ENCODE peak calls at places on chromosomes 2 and 18, in ten cellular contexts. One of them, this sample, is unnamed.

GRCh38 chr2:173021939-173022371 is 53.7 kb upstream of the MAP3K20 start:
- DNase-seq in neuronal stem cell: no peak
- DNase-seq in tibial nerve: no peak
- DNase-seq in AG08396: peak
- DNase-seq in adipocyte: peak
- DNase-seq in progenitor cell of endocrine pancreas: no peak
- DNase-seq in SJSA1: peak
- DNase-seq in cardiac septum: peak
- DNase-seq in neural crest cell: no peak
- DNase-seq in Karpas-422: no peak
- DNase-seq in this sample: no peak

GRCh38 chr18:33578371-33579146 is 540 bp downstream of the ASXL3 start:
- DNase-seq in neuronal stem cell: peak
- DNase-seq in tibial nerve: no peak
- DNase-seq in AG08396: peak
- DNase-seq in adipocyte: peak
- DNase-seq in progenitor cell of endocrine pancreas: peak
- DNase-seq in SJSA1: no peak
- DNase-seq in cardiac septum: peak
- DNase-seq in neural crest cell: peak
- DNase-seq in Karpas-422: no peak
- DNase-seq in this sample: no peak

GRCh38 chr2:118061135-118061955 is 26.9 kb upstream of the INSIG2 start:
- DNase-seq in neuronal stem cell: peak
- DNase-seq in tibial nerve: no peak
- DNase-seq in AG08396: peak
- DNase-seq in adipocyte: peak
- DNase-seq in progenitor cell of endocrine pancreas: no peak
- DNase-seq in SJSA1: no peak
- DNase-seq in cardiac septum: no peak
- DNase-seq in neural crest cell: no peak
- DNase-seq in Karpas-422: peak
- DNase-seq in this sample: no peak

GRCh38 chr18:3914116-3914515 is 464.1 kb downstream of the TGIF1 start:
- DNase-seq in neuronal stem cell: no peak
- DNase-seq in tibial nerve: no peak
- DNase-seq in AG08396: no peak
- DNase-seq in adipocyte: peak
- DNase-seq in progenitor cell of endocrine pancreas: no peak
- DNase-seq in SJSA1: no peak
- DNase-seq in cardiac septum: no peak
- DNase-seq in neural crest cell: no peak
- DNase-seq in Karpas-422: no peak
- DNase-seq in this sample: no peak

GRCh38 chr2:7309567-7309966 is 392.4 kb downstream of the RNF144A start:
- DNase-seq in neuronal stem cell: no peak
- DNase-seq in tibial nerve: no peak
- DNase-seq in AG08396: no peak
- DNase-seq in adipocyte: no peak
- DNase-seq in progenitor cell of endocrine pancreas: no peak
- DNase-seq in SJSA1: no peak
- DNase-seq in cardiac septum: no peak
- DNase-seq in neural crest cell: no peak
- DNase-seq in Karpas-422: no peak
- DNase-seq in this sample: no peak

GRCh38 chr2:5977477-5977876 is 285.3 kb downstream of the SOX11 start:
- DNase-seq in neuronal stem cell: no peak
- DNase-seq in tibial nerve: no peak
- DNase-seq in AG08396: no peak
- DNase-seq in adipocyte: no peak
- DNase-seq in progenitor cell of endocrine pancreas: no peak
- DNase-seq in SJSA1: no peak
- DNase-seq in cardiac septum: no peak
- DNase-seq in neural crest cell: no peak
- DNase-seq in Karpas-422: peak
- DNase-seq in this sample: no peak

GRCh38 chr2:18094277-18094676 is 215.8 kb downstream of the KCNS3 start:
- DNase-seq in neuronal stem cell: no peak
- DNase-seq in tibial nerve: no peak
- DNase-seq in AG08396: no peak
- DNase-seq in adipocyte: no peak
- DNase-seq in progenitor cell of endocrine pancreas: no peak
- DNase-seq in SJSA1: no peak
- DNase-seq in cardiac septum: no peak
- DNase-seq in neural crest cell: no peak
- DNase-seq in Karpas-422: no peak
- DNase-seq in this sample: no peak

GRCh38 chr2:165601866-165602636 is 132.6 kb downstream of the CSRNP3 start:
- DNase-seq in neuronal stem cell: no peak
- DNase-seq in tibial nerve: no peak
- DNase-seq in AG08396: peak
- DNase-seq in adipocyte: peak
- DNase-seq in progenitor cell of endocrine pancreas: no peak
- DNase-seq in SJSA1: no peak
- DNase-seq in cardiac septum: no peak
- DNase-seq in neural crest cell: no peak
- DNase-seq in Karpas-422: no peak
- DNase-seq in this sample: no peak

GRCh38 chr2:216057688-216058193 is 23.9 kb downstream of the PECR start:
- DNase-seq in neuronal stem cell: no peak
- DNase-seq in tibial nerve: no peak
- DNase-seq in AG08396: peak
- DNase-seq in adipocyte: peak
- DNase-seq in progenitor cell of endocrine pancreas: no peak
- DNase-seq in SJSA1: no peak
- DNase-seq in cardiac septum: no peak
- DNase-seq in neural crest cell: no peak
- DNase-seq in Karpas-422: no peak
- DNase-seq in this sample: no peak

GRCh38 chr2:20125616-20126015 is 74.2 kb upstream of the LAPTM4A start:
- DNase-seq in neuronal stem cell: no peak
- DNase-seq in tibial nerve: no peak
- DNase-seq in AG08396: no peak
- DNase-seq in adipocyte: peak
- DNase-seq in progenitor cell of endocrine pancreas: no peak
- DNase-seq in SJSA1: peak
- DNase-seq in cardiac septum: no peak
- DNase-seq in neural crest cell: no peak
- DNase-seq in Karpas-422: no peak
- DNase-seq in this sample: no peak

GRCh38 chr2:151780938-151781337 is 46.7 kb upstream of the NEB start:
- DNase-seq in neuronal stem cell: no peak
- DNase-seq in tibial nerve: no peak
- DNase-seq in AG08396: no peak
- DNase-seq in adipocyte: no peak
- DNase-seq in progenitor cell of endocrine pancreas: no peak
- DNase-seq in SJSA1: no peak
- DNase-seq in cardiac septum: no peak
- DNase-seq in neural crest cell: no peak
- DNase-seq in Karpas-422: no peak
- DNase-seq in this sample: no peak

GRCh38 chr2:113251118-113251517 is 27.6 kb downstream of the PAX8 start:
- DNase-seq in neuronal stem cell: no peak
- DNase-seq in tibial nerve: no peak
- DNase-seq in AG08396: no peak
- DNase-seq in adipocyte: no peak
- DNase-seq in progenitor cell of endocrine pancreas: no peak
- DNase-seq in SJSA1: no peak
- DNase-seq in cardiac septum: no peak
- DNase-seq in neural crest cell: no peak
- DNase-seq in Karpas-422: no peak
- DNase-seq in this sample: no peak

GRCh38 chr2:180017764-180018163 is 10.7 kb upstream of the CWC22 start:
- DNase-seq in neuronal stem cell: no peak
- DNase-seq in tibial nerve: peak
- DNase-seq in AG08396: no peak
- DNase-seq in adipocyte: peak
- DNase-seq in progenitor cell of endocrine pancreas: no peak
- DNase-seq in SJSA1: peak
- DNase-seq in cardiac septum: no peak
- DNase-seq in neural crest cell: no peak
- DNase-seq in Karpas-422: no peak
- DNase-seq in this sample: no peak

GRCh38 chr2:89833780-89834117 is 1142.3 kb downstream of the RPIA start:
- DNase-seq in neuronal stem cell: peak
- DNase-seq in tibial nerve: no peak
- DNase-seq in AG08396: no peak
- DNase-seq in adipocyte: peak
- DNase-seq in progenitor cell of endocrine pancreas: no peak
- DNase-seq in SJSA1: no peak
- DNase-seq in cardiac septum: no peak
- DNase-seq in neural crest cell: no peak
- DNase-seq in Karpas-422: peak
- DNase-seq in this sample: no peak

GRCh38 chr2:84493494-84493893 is 22.8 kb upstream of the DNAH6 start:
- DNase-seq in neuronal stem cell: no peak
- DNase-seq in tibial nerve: no peak
- DNase-seq in AG08396: peak
- DNase-seq in adipocyte: peak
- DNase-seq in progenitor cell of endocrine pancreas: no peak
- DNase-seq in SJSA1: peak
- DNase-seq in cardiac septum: no peak
- DNase-seq in neural crest cell: no peak
- DNase-seq in Karpas-422: peak
- DNase-seq in this sample: no peak

GRCh38 chr2:99337931-99338580 is 867 bp downstream of the EIF5B start:
- DNase-seq in neuronal stem cell: peak
- DNase-seq in tibial nerve: no peak
- DNase-seq in AG08396: peak
- DNase-seq in adipocyte: peak
- DNase-seq in progenitor cell of endocrine pancreas: no peak
- DNase-seq in SJSA1: no peak
- DNase-seq in cardiac septum: no peak
- DNase-seq in neural crest cell: no peak
- DNase-seq in Karpas-422: peak
- DNase-seq in this sample: no peak

GRCh38 chr2:58521803-58522602 is 280.9 kb upstream of the FANCL start:
- DNase-seq in neuronal stem cell: no peak
- DNase-seq in tibial nerve: no peak
- DNase-seq in AG08396: no peak
- DNase-seq in adipocyte: no peak
- DNase-seq in progenitor cell of endocrine pancreas: no peak
- DNase-seq in SJSA1: no peak
- DNase-seq in cardiac septum: no peak
- DNase-seq in neural crest cell: no peak
- DNase-seq in Karpas-422: peak
- DNase-seq in this sample: peak

GRCh38 chr2:88669371-88670214 is 21.9 kb upstream of the RPIA start:
- DNase-seq in neuronal stem cell: no peak
- DNase-seq in tibial nerve: no peak
- DNase-seq in AG08396: peak
- DNase-seq in adipocyte: peak
- DNase-seq in progenitor cell of endocrine pancreas: no peak
- DNase-seq in SJSA1: no peak
- DNase-seq in cardiac septum: no peak
- DNase-seq in neural crest cell: peak
- DNase-seq in Karpas-422: peak
- DNase-seq in this sample: peak

GRCh38 chr2:210477496-210477895 is 937 bp upstream of the LANCL1 start:
- DNase-seq in neuronal stem cell: no peak
- DNase-seq in tibial nerve: no peak
- DNase-seq in AG08396: peak
- DNase-seq in adipocyte: peak
- DNase-seq in progenitor cell of endocrine pancreas: no peak
- DNase-seq in SJSA1: peak
- DNase-seq in cardiac septum: no peak
- DNase-seq in neural crest cell: no peak
- DNase-seq in Karpas-422: no peak
- DNase-seq in this sample: no peak

GRCh38 chr2:5539281-5540211 is 152.6 kb upstream of the SOX11 start:
- DNase-seq in neuronal stem cell: no peak
- DNase-seq in tibial nerve: no peak
- DNase-seq in AG08396: no peak
- DNase-seq in adipocyte: no peak
- DNase-seq in progenitor cell of endocrine pancreas: no peak
- DNase-seq in SJSA1: no peak
- DNase-seq in cardiac septum: no peak
- DNase-seq in neural crest cell: no peak
- DNase-seq in Karpas-422: no peak
- DNase-seq in this sample: no peak

GRCh38 chr2:127592761-127593227 is 53.2 kb upstream of the GPR17 start:
- DNase-seq in neuronal stem cell: no peak
- DNase-seq in tibial nerve: no peak
- DNase-seq in AG08396: no peak
- DNase-seq in adipocyte: no peak
- DNase-seq in progenitor cell of endocrine pancreas: no peak
- DNase-seq in SJSA1: peak
- DNase-seq in cardiac septum: peak
- DNase-seq in neural crest cell: no peak
- DNase-seq in Karpas-422: no peak
- DNase-seq in this sample: no peak

GRCh38 chr18:53687002-53687401 is 537.5 kb downstream of the MBD2 start:
- DNase-seq in neuronal stem cell: no peak
- DNase-seq in tibial nerve: no peak
- DNase-seq in AG08396: no peak
- DNase-seq in adipocyte: no peak
- DNase-seq in progenitor cell of endocrine pancreas: no peak
- DNase-seq in SJSA1: no peak
- DNase-seq in cardiac septum: no peak
- DNase-seq in neural crest cell: no peak
- DNase-seq in Karpas-422: no peak
- DNase-seq in this sample: no peak

GRCh38 chr2:110211938-110212858 is at the start of gene MTLN:
- DNase-seq in neuronal stem cell: peak
- DNase-seq in tibial nerve: peak
- DNase-seq in AG08396: peak
- DNase-seq in adipocyte: peak
- DNase-seq in progenitor cell of endocrine pancreas: peak
- DNase-seq in SJSA1: peak
- DNase-seq in cardiac septum: peak
- DNase-seq in neural crest cell: peak
- DNase-seq in Karpas-422: peak
- DNase-seq in this sample: peak

GRCh38 chr2:241268716-241269445 is 46.6 kb downstream of the HDLBP start:
- DNase-seq in neuronal stem cell: no peak
- DNase-seq in tibial nerve: no peak
- DNase-seq in AG08396: no peak
- DNase-seq in adipocyte: peak
- DNase-seq in progenitor cell of endocrine pancreas: no peak
- DNase-seq in SJSA1: peak
- DNase-seq in cardiac septum: no peak
- DNase-seq in neural crest cell: no peak
- DNase-seq in Karpas-422: no peak
- DNase-seq in this sample: no peak

GRCh38 chr18:37335337-37335736 is 230.3 kb downstream of the CELF4 start:
- DNase-seq in neuronal stem cell: no peak
- DNase-seq in tibial nerve: no peak
- DNase-seq in AG08396: peak
- DNase-seq in adipocyte: peak
- DNase-seq in progenitor cell of endocrine pancreas: no peak
- DNase-seq in SJSA1: no peak
- DNase-seq in cardiac septum: no peak
- DNase-seq in neural crest cell: peak
- DNase-seq in Karpas-422: no peak
- DNase-seq in this sample: no peak

GRCh38 chr2:173708757-173709156 is 256.4 kb downstream of the SP3 start:
- DNase-seq in neuronal stem cell: no peak
- DNase-seq in tibial nerve: no peak
- DNase-seq in AG08396: no peak
- DNase-seq in adipocyte: no peak
- DNase-seq in progenitor cell of endocrine pancreas: no peak
- DNase-seq in SJSA1: no peak
- DNase-seq in cardiac septum: no peak
- DNase-seq in neural crest cell: no peak
- DNase-seq in Karpas-422: no peak
- DNase-seq in this sample: no peak

GRCh38 chr2:232276739-232277313 is 101.7 kb upstream of the ALPP start:
- DNase-seq in neuronal stem cell: no peak
- DNase-seq in tibial nerve: no peak
- DNase-seq in AG08396: no peak
- DNase-seq in adipocyte: no peak
- DNase-seq in progenitor cell of endocrine pancreas: no peak
- DNase-seq in SJSA1: no peak
- DNase-seq in cardiac septum: no peak
- DNase-seq in neural crest cell: no peak
- DNase-seq in Karpas-422: no peak
- DNase-seq in this sample: no peak

GRCh38 chr2:73931531-73932500 is 5.1 kb downstream of the DGUOK start:
- DNase-seq in neuronal stem cell: no peak
- DNase-seq in tibial nerve: no peak
- DNase-seq in AG08396: peak
- DNase-seq in adipocyte: no peak
- DNase-seq in progenitor cell of endocrine pancreas: no peak
- DNase-seq in SJSA1: no peak
- DNase-seq in cardiac septum: no peak
- DNase-seq in neural crest cell: no peak
- DNase-seq in Karpas-422: no peak
- DNase-seq in this sample: no peak

This sample was measured in NCI-H2107.